ENCODE peak calls at places on chromosomes 6 and 20, in six cellular contexts. K is tibial nerve, H is A549, U is uterus, O is cardiac muscle cell, X is osteocyte. F is an unnamed sample.

GRCh38 chr6:89369009-89369408 is 16.5 kb upstream of the UBE2J1 start:
- DNase-seq in H (peak), X (no peak), O (peak), U (peak), K (no peak), F (peak)

GRCh38 chr6:45461486-45461885 is 83.8 kb upstream of the SUPT3H start:
- DNase-seq in O (peak), U (no peak), K (no peak), X (no peak), H (no peak), F (no peak)

GRCh38 chr6:1381397-1382330 is 7.7 kb upstream of the FOXF2 start:
- DNase-seq in H (no peak), X (peak), O (peak), K (no peak), U (peak), F (peak)

GRCh38 chr6:35360349-35361138 is 18.2 kb downstream of the PPARD start:
- DNase-seq in U (no peak), K (no peak), X (no peak), O (peak), H (peak), F (no peak)

GRCh38 chr20:36975085-36975829 is 23.7 kb upstream of the SAMHD1 start:
- DNase-seq in X (no peak), U (no peak), O (no peak), H (no peak), K (no peak), F (no peak)

GRCh38 chr20:49801882-49802281 is 10.7 kb upstream of the SLC9A8 start:
- DNase-seq in U (no peak), O (no peak), X (no peak), K (no peak), H (no peak), F (no peak)

GRCh38 chr6:142323377-142323776 is 21.6 kb downstream of the ADGRG6 start:
- DNase-seq in O (no peak), U (no peak), X (no peak), H (peak), K (no peak), F (no peak)

GRCh38 chr20:44832724-44833123 is 22.4 kb upstream of the RIMS4 start:
- DNase-seq in X (no peak), K (no peak), H (peak), O (peak), U (no peak), F (no peak)

GRCh38 chr20:23246682-23247664 is 103.6 kb upstream of the NXT1 start:
- DNase-seq in K (peak), X (no peak), U (peak), O (no peak), H (no peak), F (no peak)

GRCh38 chr20:49187330-49188100 is 619 bp downstream of the STAU1 start:
- DNase-seq in K (no peak), U (peak), H (no peak), O (peak), X (no peak), F (peak)

GRCh38 chr20:2300002-2300401 is 4.2 kb downstream of the TGM3 start:
- DNase-seq in X (no peak), H (no peak), O (no peak), K (no peak), U (no peak), F (no peak)

GRCh38 chr6:39321761-39322160 is 741 bp downstream of the KCNK16 start:
- DNase-seq in X (no peak), H (no peak), O (no peak), U (no peak), K (no peak), F (no peak)

GRCh38 chr6:126112171-126112632 is 125.9 kb downstream of the TRMT11 start:
- DNase-seq in X (no peak), O (peak), H (peak), K (no peak), U (no peak), F (peak)

DNA sequence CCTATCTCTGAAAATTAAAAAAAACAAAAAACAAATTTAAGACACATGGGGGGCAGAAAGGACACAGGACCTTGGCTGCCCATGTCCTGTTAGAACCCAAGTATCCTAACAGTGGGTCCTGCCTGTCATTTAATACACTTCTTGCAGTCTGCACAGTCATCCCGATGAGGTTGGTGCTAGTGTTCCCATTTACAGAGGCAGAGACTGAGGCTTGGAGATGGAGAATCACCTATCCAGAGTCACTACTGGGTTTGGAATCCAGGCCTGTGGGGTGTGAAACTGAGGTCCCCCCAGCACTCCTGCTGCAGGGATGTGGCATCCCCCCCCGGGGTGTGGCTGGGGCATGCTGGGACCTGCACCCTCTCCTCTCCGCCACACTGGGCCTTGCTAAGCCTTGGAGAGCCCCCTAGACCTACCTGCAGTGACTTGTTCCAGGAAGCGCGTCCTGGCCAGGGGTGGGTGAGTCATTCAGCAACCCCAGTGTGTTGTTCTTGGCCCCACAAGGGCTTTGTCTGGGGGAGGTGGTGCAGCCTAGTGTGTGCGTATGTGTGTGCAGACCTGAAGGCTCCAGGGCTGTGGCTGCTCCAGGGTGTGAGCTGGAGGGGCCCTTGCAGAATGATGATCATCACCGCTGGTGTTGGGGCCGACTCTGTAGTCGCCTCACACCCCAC is 49.7 kb downstream of the BCAS4 start:
- DNase-seq in H (peak), X (no peak), U (no peak), K (no peak), O (peak), F (peak)
- TF ChIP-seq CTCF in H (no peak), X (no peak), U (no peak), K (no peak), O (no peak), F (no peak)

GRCh38 chr20:31869942-31870702 is at the start of the genes DUSP15 and TTLL9:
- DNase-seq in K (peak), U (no peak), O (peak), X (no peak), H (no peak), F (peak)
- TF ChIP-seq CTCF in K (peak), U (no peak), O (no peak), X (no peak), H (no peak), F (no peak)

GRCh38 chr6:54135665-54136370 is 24.6 kb downstream of the MLIP start:
- DNase-seq in H (peak), X (no peak), O (peak), U (no peak), K (no peak), F (no peak)
- TF ChIP-seq CTCF in H (no peak), X (no peak), O (no peak), U (no peak), K (no peak), F (no peak)

GRCh38 chr6:44001318-44001868 is 125.9 kb downstream of the MRPL14 start:
- DNase-seq in U (no peak), K (no peak), O (peak), H (peak), X (no peak), F (peak)
- TF ChIP-seq CTCF in U (no peak), K (no peak), O (peak), H (peak), X (peak), F (peak)

DNA sequence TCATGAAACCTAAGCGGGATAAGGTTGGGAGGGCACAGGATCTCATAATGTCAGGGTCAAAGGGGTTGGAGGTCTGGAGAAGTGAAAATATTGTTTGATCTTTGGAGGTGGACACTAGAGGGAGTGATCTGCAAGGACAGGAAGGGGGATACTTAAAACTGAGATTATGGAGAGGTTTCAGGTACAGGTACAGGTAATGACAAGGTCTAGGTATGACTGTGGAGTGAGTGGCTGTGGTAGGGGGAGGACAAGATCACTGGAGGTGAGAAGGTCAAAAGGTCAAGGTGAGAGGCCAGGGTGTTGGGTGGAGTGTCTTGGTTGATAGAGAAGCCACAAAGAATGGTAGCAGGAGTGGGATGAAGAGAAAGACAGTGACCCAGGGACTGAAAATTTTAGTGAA is 16.8 kb upstream of the NOTCH4 start:
- DNase-seq in U (no peak), H (no peak), X (no peak), K (no peak), O (no peak), F (no peak)
- TF ChIP-seq CTCF in U (no peak), H (no peak), X (no peak), K (no peak), O (no peak), F (peak)

GRCh38 chr6:148199584-148199983 is 143.1 kb upstream of the SASH1 start:
- DNase-seq in X (no peak), K (no peak), O (no peak), U (no peak), H (no peak), F (no peak)
- TF ChIP-seq CTCF in X (no peak), K (no peak), O (no peak), U (no peak), H (no peak), F (no peak)